ENCODE peak calls at places on chromosomes 6 and 20, in eight cellular contexts. S, H, J, F, Y, R, D and W are unnamed samples.

GRCh38 chr20:9617940-9618339 is 103.5 kb downstream of the LAMP5 start:
- DNase-seq in S (peak), H (peak), J (no peak), F (peak), Y (peak), R (peak), D (peak), W (peak)

GRCh38 chr6:20327141-20327540 is 74.5 kb upstream of the E2F3 start:
- DNase-seq in S (no peak), H (no peak), J (no peak), F (no peak), Y (no peak), R (no peak), D (no peak), W (no peak)

GRCh38 chr20:45894797-45895196 is 3.7 kb downstream of the CTSA start:
- DNase-seq in S (no peak), H (no peak), J (peak), F (no peak), Y (no peak), R (no peak), D (no peak), W (no peak)

GRCh38 chr6:147947521-147947920 is 395.1 kb upstream of the SASH1 start:
- DNase-seq in S (peak), H (no peak), J (no peak), F (peak), Y (peak), R (no peak), D (no peak), W (no peak)

GRCh38 chr6:79215233-79215824 is 19.2 kb downstream of the HMGN3 start:
- DNase-seq in S (peak), H (no peak), J (no peak), F (no peak), Y (peak), R (no peak), D (no peak), W (peak)

GRCh38 chr20:3712279-3712873 is at the start of gene SIGLEC1:
- DNase-seq in S (no peak), H (no peak), J (peak), F (no peak), Y (no peak), R (no peak), D (no peak), W (no peak)

GRCh38 chr6:46730918-46731461 is 4.2 kb downstream of the PLA2G7 start:
- DNase-seq in S (no peak), H (no peak), J (no peak), F (no peak), Y (no peak), R (no peak), D (no peak), W (no peak)

GRCh38 chr6:63514488-63515173 is 57.6 kb upstream of the LOC128125822 start:
- DNase-seq in S (no peak), H (no peak), J (no peak), F (no peak), Y (no peak), R (no peak), D (peak), W (no peak)

GRCh38 chr6:119484598-119484997 is 135.0 kb upstream of the MAN1A1 start:
- DNase-seq in S (peak), H (peak), J (no peak), F (peak), Y (peak), R (peak), D (no peak), W (peak)

GRCh38 chr6:34462561-34462971 is 3.3 kb upstream of the PACSIN1 start:
- DNase-seq in S (peak), H (peak), J (no peak), F (peak), Y (no peak), R (no peak), D (peak), W (peak)

DNA sequence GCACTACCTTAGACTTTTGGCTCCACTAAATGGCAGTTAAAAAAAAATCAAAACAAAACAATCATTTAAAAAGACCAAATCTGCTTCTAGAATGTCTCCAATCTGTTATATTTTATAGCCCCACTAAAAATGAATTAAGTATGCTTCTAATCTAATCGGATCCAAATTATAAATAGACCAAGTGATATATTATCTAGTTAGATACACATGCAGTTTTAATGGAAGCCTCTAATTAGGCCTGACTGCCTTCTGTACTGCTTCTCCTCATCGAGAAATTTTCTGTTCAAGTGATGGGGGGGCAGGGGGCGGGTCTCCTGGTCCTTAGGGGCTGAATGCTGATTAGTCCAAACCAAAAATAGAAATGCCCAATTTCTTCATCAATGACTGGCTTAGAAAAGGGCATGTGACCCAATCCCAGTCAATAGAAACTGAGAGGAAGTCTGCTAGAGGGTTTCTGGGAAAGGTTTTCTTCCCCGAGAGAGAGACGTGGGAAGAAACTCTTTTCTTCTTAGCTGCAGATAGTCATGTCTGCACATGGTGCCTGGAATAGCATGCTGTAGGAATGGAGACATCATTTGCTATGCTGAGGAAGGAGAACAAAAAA is 6.9 kb downstream of the SESN1 start:
- DNase-seq in S (no peak), H (no peak), J (no peak), F (no peak), Y (no peak), R (no peak), D (no peak), W (no peak)
- H3K4me3 ChIP-seq in S (no peak), H (no peak), J (peak), F (no peak), Y (no peak), R (no peak), D (no peak), W (no peak)

GRCh38 chr20:62494980-62495797 is 19.4 kb upstream of the GATA5 start:
- DNase-seq in S (no peak), H (no peak), J (peak), F (no peak), Y (no peak), R (no peak), D (no peak), W (no peak)
- TF ChIP-seq CTCF in S (no peak), H (no peak), J (no peak), F (no peak), Y (no peak), R (no peak), D (no peak), W (no peak)

DNA sequence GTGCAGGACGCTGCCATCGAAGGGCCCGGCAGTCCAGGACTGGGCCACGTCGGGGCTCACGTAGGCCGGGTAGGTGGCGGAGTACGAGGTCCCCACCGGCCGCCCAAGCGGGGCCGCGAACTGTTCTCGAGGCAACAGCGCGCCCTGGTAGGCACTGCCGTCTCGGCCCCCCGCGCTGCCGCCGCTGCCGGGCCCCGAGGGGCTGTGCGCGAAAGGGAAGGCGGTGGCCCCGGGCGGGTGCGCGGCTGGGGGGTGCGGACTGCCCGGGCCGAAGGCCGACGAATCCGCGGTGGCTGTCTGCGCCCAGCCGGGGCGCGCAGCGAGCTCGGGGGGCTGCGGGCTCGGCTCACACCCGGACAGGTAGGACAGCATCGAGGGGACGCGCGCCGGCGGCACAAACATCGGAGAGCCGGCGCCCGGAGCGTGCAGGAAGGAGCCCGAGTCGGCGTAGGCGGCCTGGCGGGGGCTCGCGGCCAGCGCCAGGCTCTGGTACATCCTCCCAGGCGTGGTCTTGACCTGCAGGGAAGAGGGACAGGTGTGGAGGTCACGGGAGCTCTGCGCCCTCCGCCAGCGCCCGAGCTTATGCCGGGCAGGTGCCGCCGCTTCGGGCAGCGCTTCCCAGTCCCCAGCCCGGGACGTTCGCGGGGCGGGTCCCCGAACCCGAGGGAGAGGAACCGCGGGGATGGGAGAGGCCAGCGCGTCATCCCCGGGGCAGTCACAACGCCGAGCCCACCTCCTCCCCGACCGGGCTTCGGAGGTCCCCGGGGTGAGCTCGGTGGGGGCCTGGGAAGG is 572 bp downstream of the GATA5 start:
- DNase-seq in S (no peak), H (no peak), J (no peak), F (no peak), Y (no peak), R (no peak), D (no peak), W (no peak)
- H3K4me3 ChIP-seq in S (no peak), H (no peak), J (peak), F (no peak), Y (no peak), R (no peak), D (peak), W (no peak)

GRCh38 chr6:52537001-52537753 is 39.7 kb downstream of the TRAM2 start:
- DNase-seq in S (peak), H (no peak), J (no peak), F (peak), Y (no peak), R (no peak), D (no peak), W (no peak)

GRCh38 chr6:52534966-52535390 is 41.9 kb downstream of the TRAM2 start:
- DNase-seq in S (no peak), H (no peak), J (no peak), F (no peak), Y (no peak), R (no peak), D (no peak), W (no peak)

GRCh38 chr6:52535711-52536423 is 41.0 kb downstream of the TRAM2 start:
- DNase-seq in S (no peak), H (no peak), J (no peak), F (no peak), Y (no peak), R (no peak), D (no peak), W (no peak)

GRCh38 chr6:52538252-52538905 is 38.5 kb downstream of the TRAM2 start:
- DNase-seq in S (no peak), H (no peak), J (no peak), F (no peak), Y (no peak), R (no peak), D (no peak), W (no peak)

DNA sequence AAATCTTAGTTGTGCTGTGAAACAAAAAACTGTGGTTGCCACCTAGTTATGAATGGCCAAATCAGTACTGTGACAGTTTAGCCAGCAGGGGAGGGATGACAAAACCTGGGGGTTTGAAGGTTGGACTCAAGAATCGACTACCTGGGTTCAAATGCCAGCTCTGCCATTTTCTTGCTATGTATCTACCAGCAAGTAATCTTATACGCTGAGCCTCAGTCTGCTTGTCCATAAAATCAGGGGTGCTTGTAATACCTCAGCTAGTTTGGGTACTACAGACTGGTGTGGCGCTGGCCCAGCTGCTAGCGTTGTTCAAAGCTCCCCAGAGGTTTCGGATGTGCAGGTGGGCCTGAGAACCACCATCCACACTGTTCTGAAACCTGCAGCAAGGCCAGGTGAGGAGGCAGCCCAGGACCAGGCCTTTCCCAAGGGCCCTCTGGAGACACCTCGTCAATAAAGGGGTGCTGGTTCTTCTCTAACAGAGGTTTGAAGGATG is 40.4 kb downstream of the TRAM2 start:
- DNase-seq in S (no peak), H (no peak), J (no peak), F (no peak), Y (no peak), R (no peak), D (no peak), W (no peak)
- TF ChIP-seq CTCF in S (no peak), H (no peak), J (no peak), F (no peak), Y (no peak), R (no peak), D (no peak), W (peak)